ENCODE peak calls at places on chromosomes 2 and 18, in four cellular contexts. One of them, this sample, is unnamed.
A peak's percentile ranks its signal among the peaks of the same experiment; 100 is the strongest.

GRCh38 chr18:21115519-21116411 is 4.2 kb upstream of the ROCK1 start:
- DNase-seq in CD8-positive, alpha-beta memory T cell: no peak
- DNase-seq in CD4-positive, CD25-positive, alpha-beta regulatory T cell: no peak
- DNase-seq in cardiac muscle cell: peak; percentile 21
- DNase-seq in this sample: no peak

GRCh38 chr2:225083276-225083675 is 41.0 kb upstream of the DOCK10 start:
- DNase-seq in CD8-positive, alpha-beta memory T cell: no peak
- DNase-seq in CD4-positive, CD25-positive, alpha-beta regulatory T cell: no peak
- DNase-seq in cardiac muscle cell: no peak
- DNase-seq in this sample: no peak

GRCh38 chr2:218063541-218064295 is 5.3 kb upstream of the RUFY4 start:
- DNase-seq in CD8-positive, alpha-beta memory T cell: no peak
- DNase-seq in CD4-positive, CD25-positive, alpha-beta regulatory T cell: no peak
- DNase-seq in cardiac muscle cell: no peak
- DNase-seq in this sample: peak; percentile 48

GRCh38 chr2:54310961-54311360 is 54.9 kb upstream of the TSPYL6 start:
- DNase-seq in CD8-positive, alpha-beta memory T cell: no peak
- DNase-seq in CD4-positive, CD25-positive, alpha-beta regulatory T cell: no peak
- DNase-seq in cardiac muscle cell: no peak
- DNase-seq in this sample: no peak

GRCh38 chr18:22098563-22098989 is 70.8 kb upstream of the GATA6 start:
- DNase-seq in CD8-positive, alpha-beta memory T cell: no peak
- DNase-seq in CD4-positive, CD25-positive, alpha-beta regulatory T cell: no peak
- DNase-seq in cardiac muscle cell: no peak
- DNase-seq in this sample: no peak

GRCh38 chr18:54942569-54942968 is 16.7 kb downstream of the CCDC68 start:
- DNase-seq in CD8-positive, alpha-beta memory T cell: no peak
- DNase-seq in CD4-positive, CD25-positive, alpha-beta regulatory T cell: no peak
- DNase-seq in cardiac muscle cell: no peak
- DNase-seq in this sample: no peak

GRCh38 chr18:22332590-22332989 is 85.1 kb downstream of the CTAGE1 start:
- DNase-seq in CD8-positive, alpha-beta memory T cell: no peak
- DNase-seq in CD4-positive, CD25-positive, alpha-beta regulatory T cell: no peak
- DNase-seq in cardiac muscle cell: no peak
- DNase-seq in this sample: no peak

GRCh38 chr2:27407798-27408491 is 1.4 kb downstream of the PPM1G start:
- DNase-seq in CD8-positive, alpha-beta memory T cell: no peak
- DNase-seq in CD4-positive, CD25-positive, alpha-beta regulatory T cell: no peak
- DNase-seq in cardiac muscle cell: peak; percentile 78
- DNase-seq in this sample: no peak

GRCh38 chr2:216632952-216633615 is at the start of gene IGFBP2:
- DNase-seq in CD8-positive, alpha-beta memory T cell: no peak
- DNase-seq in CD4-positive, CD25-positive, alpha-beta regulatory T cell: no peak
- DNase-seq in cardiac muscle cell: peak; percentile 88
- DNase-seq in this sample: no peak

GRCh38 chr2:156327835-156328401 is 4.6 kb downstream of the NR4A2 start:
- DNase-seq in CD8-positive, alpha-beta memory T cell: no peak
- DNase-seq in CD4-positive, CD25-positive, alpha-beta regulatory T cell: no peak
- DNase-seq in cardiac muscle cell: peak; percentile 9
- DNase-seq in this sample: no peak
- H3K27me3 ChIP-seq in CD8-positive, alpha-beta memory T cell: peaks cover under 1% of the 10 kb centered on the region
- H3K27me3 ChIP-seq in CD4-positive, CD25-positive, alpha-beta regulatory T cell: peaks cover 4% of the 10 kb centered on the region
- H3K27me3 ChIP-seq in cardiac muscle cell: peaks cover 95% of the 10 kb centered on the region
- H3K27me3 ChIP-seq in this sample: no peaks in the 10 kb centered on the region

GRCh38 chr2:170719810-170720209 is 4.7 kb downstream of the SP5 start:
- DNase-seq in CD8-positive, alpha-beta memory T cell: no peak
- DNase-seq in CD4-positive, CD25-positive, alpha-beta regulatory T cell: no peak
- DNase-seq in cardiac muscle cell: no peak
- DNase-seq in this sample: no peak

GRCh38 chr2:170723446-170723958 is 8.4 kb downstream of the SP5 start:
- DNase-seq in CD8-positive, alpha-beta memory T cell: no peak
- DNase-seq in CD4-positive, CD25-positive, alpha-beta regulatory T cell: no peak
- DNase-seq in cardiac muscle cell: no peak
- DNase-seq in this sample: no peak

GRCh38 chr2:170717991-170718589 is 3.0 kb downstream of the SP5 start:
- DNase-seq in CD8-positive, alpha-beta memory T cell: no peak
- DNase-seq in CD4-positive, CD25-positive, alpha-beta regulatory T cell: no peak
- DNase-seq in cardiac muscle cell: no peak
- DNase-seq in this sample: no peak

GRCh38 chr2:170717599-170717963 is 2.4 kb downstream of the SP5 start:
- DNase-seq in CD8-positive, alpha-beta memory T cell: no peak
- DNase-seq in CD4-positive, CD25-positive, alpha-beta regulatory T cell: no peak
- DNase-seq in cardiac muscle cell: no peak
- DNase-seq in this sample: no peak

DNA sequence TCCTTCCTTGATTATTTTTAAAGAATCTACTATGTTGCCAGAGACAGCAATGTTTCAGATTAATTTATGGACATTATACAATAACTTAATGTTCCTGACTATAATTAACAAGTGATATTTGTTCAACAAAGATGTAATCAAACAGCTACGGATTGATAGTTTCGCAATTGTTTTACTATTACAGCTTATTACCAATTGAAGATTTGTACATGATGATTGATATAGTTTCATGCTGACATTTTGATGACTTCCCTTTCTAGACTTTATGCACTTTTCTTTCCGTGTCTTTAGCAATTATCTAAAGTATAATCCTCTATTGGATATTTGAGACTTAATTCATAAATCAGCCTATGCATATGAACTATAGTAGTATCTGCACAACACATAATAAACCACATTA is 6.5 kb downstream of the SP5 start:
- DNase-seq in CD8-positive, alpha-beta memory T cell: no peak
- DNase-seq in CD4-positive, CD25-positive, alpha-beta regulatory T cell: no peak
- DNase-seq in cardiac muscle cell: no peak
- DNase-seq in this sample: no peak
- H3K27me3 ChIP-seq in CD8-positive, alpha-beta memory T cell: peaks cover 25% of the 10 kb centered on the region
- H3K27me3 ChIP-seq in CD4-positive, CD25-positive, alpha-beta regulatory T cell: peaks cover 53% of the 10 kb centered on the region
- H3K27me3 ChIP-seq in cardiac muscle cell: peaks cover 32% of the 10 kb centered on the region
- H3K27me3 ChIP-seq in this sample: no peaks in the 10 kb centered on the region

GRCh38 chr2:63374341-63374740 is 213.9 kb downstream of the WDPCP start:
- DNase-seq in CD8-positive, alpha-beta memory T cell: no peak
- DNase-seq in CD4-positive, CD25-positive, alpha-beta regulatory T cell: no peak
- DNase-seq in cardiac muscle cell: no peak
- DNase-seq in this sample: no peak

GRCh38 chr2:63378589-63378988 is 209.7 kb downstream of the WDPCP start:
- DNase-seq in CD8-positive, alpha-beta memory T cell: no peak
- DNase-seq in CD4-positive, CD25-positive, alpha-beta regulatory T cell: no peak
- DNase-seq in cardiac muscle cell: no peak
- DNase-seq in this sample: no peak

DNA sequence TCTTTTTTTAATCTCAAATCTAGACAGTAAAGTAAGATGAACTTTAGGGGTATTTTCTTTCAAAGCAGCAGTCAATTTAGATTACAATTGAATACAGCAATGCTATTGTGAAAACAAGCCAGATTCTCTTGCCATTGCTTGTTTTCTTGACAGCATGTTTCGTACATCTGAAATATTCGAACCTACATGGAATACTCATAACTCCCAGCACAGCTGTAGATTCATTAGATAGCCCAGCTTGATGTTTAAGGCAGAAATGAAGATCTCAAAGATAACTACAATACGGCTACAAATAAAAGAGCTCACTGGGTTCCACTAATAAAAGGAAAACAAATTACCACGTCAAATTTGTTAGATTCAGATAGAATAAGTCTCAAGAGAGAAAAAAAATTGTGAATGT is 208.8 kb downstream of the WDPCP start:
- DNase-seq in CD8-positive, alpha-beta memory T cell: no peak
- DNase-seq in CD4-positive, CD25-positive, alpha-beta regulatory T cell: no peak
- DNase-seq in cardiac muscle cell: no peak
- DNase-seq in this sample: no peak
- H3K27me3 ChIP-seq in CD8-positive, alpha-beta memory T cell: no peaks in the 10 kb centered on the region
- H3K27me3 ChIP-seq in CD4-positive, CD25-positive, alpha-beta regulatory T cell: no peaks in the 10 kb centered on the region
- H3K27me3 ChIP-seq in cardiac muscle cell: no peaks in the 10 kb centered on the region
- H3K27me3 ChIP-seq in this sample: no peaks in the 10 kb centered on the region

DNA sequence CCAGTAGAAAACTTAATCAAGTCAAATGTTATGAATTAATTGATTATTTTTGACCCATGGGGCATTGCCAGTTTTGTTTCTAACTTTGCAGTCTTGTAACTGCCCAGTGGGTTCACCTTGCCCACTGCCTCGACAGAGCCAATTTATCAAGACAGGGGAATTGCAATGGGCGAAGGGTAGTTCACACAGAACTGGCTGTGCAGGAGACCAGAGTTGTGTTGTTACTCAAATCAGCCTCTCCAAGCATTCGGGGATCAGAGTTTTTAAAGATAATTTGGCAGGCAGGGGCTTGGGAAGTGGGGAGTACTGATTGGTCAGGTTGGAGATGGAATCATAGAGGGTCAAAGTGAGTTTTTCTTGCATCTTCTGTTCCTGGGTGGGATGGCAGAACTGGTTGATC is 168.5 kb upstream of the COPS8 start:
- DNase-seq in CD8-positive, alpha-beta memory T cell: no peak
- DNase-seq in CD4-positive, CD25-positive, alpha-beta regulatory T cell: no peak
- DNase-seq in cardiac muscle cell: no peak
- DNase-seq in this sample: no peak
- H3K27me3 ChIP-seq in CD8-positive, alpha-beta memory T cell: no peaks in the 10 kb centered on the region
- H3K27me3 ChIP-seq in CD4-positive, CD25-positive, alpha-beta regulatory T cell: no peaks in the 10 kb centered on the region
- H3K27me3 ChIP-seq in cardiac muscle cell: no peaks in the 10 kb centered on the region
- H3K27me3 ChIP-seq in this sample: no peaks in the 10 kb centered on the region

GRCh38 chr2:223488814-223489213 is 113.3 kb downstream of the SCG2 start:
- DNase-seq in CD8-positive, alpha-beta memory T cell: no peak
- DNase-seq in CD4-positive, CD25-positive, alpha-beta regulatory T cell: no peak
- DNase-seq in cardiac muscle cell: no peak
- DNase-seq in this sample: no peak

GRCh38 chr2:223486741-223487140 is 115.4 kb downstream of the SCG2 start:
- DNase-seq in CD8-positive, alpha-beta memory T cell: no peak
- DNase-seq in CD4-positive, CD25-positive, alpha-beta regulatory T cell: no peak
- DNase-seq in cardiac muscle cell: no peak
- DNase-seq in this sample: no peak

GRCh38 chr2:223481486-223481885 is 120.7 kb downstream of the SCG2 start:
- DNase-seq in CD8-positive, alpha-beta memory T cell: no peak
- DNase-seq in CD4-positive, CD25-positive, alpha-beta regulatory T cell: no peak
- DNase-seq in cardiac muscle cell: no peak
- DNase-seq in this sample: no peak

GRCh38 chr2:223487447-223487846 is 114.7 kb downstream of the SCG2 start:
- DNase-seq in CD8-positive, alpha-beta memory T cell: no peak
- DNase-seq in CD4-positive, CD25-positive, alpha-beta regulatory T cell: no peak
- DNase-seq in cardiac muscle cell: no peak
- DNase-seq in this sample: no peak
- H3K27me3 ChIP-seq in CD8-positive, alpha-beta memory T cell: no peaks in the 10 kb centered on the region
- H3K27me3 ChIP-seq in CD4-positive, CD25-positive, alpha-beta regulatory T cell: no peaks in the 10 kb centered on the region
- H3K27me3 ChIP-seq in cardiac muscle cell: no peaks in the 10 kb centered on the region
- H3K27me3 ChIP-seq in this sample: no peaks in the 10 kb centered on the region

DNA sequence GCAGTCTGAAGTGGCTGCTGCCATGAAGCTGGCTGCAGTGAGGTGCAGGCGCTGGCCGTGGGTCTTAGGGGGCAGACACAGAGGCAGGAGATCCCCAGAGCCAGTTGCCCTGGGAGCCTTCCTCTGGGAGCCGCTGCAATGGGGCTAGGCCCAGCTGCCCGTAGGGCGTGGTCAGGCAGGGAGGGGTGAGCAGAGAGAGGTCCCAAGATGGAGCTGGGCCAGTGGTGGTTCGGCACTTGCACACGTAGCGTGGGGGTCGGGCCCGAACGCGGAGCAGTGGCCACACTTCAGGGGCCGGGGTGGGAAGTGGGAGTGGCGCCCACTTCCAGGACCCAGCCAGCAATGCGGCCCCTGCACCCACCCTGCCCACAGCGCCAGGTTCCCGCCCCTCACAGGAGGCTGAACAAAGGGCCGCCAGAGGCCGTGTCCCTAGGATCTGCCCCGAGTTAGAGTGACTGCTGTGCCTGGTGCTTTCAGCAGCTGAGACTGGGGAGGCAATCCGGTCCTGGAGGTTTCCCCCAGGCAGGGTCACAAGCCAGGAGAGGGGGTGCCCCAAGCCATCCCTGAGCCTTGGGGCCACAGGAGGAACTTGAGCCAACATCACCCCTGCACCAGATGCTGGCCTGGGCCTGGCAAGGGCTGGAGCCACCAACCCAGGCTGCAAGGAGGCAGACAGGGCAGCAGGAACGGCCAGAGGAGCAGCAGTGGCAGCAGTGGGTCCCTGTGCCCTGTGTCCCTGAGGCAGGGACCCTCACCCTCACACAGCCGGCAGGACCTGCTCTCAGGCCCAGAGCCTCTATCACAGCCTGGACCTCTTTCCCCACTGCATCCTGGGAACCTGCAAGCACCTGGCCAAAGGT is 21.3 kb upstream of the SP140L start:
- DNase-seq in CD8-positive, alpha-beta memory T cell: no peak
- DNase-seq in CD4-positive, CD25-positive, alpha-beta regulatory T cell: no peak
- DNase-seq in cardiac muscle cell: no peak
- DNase-seq in this sample: no peak
- H3K27me3 ChIP-seq in CD8-positive, alpha-beta memory T cell: no peaks in the 10 kb centered on the region
- H3K27me3 ChIP-seq in CD4-positive, CD25-positive, alpha-beta regulatory T cell: no peaks in the 10 kb centered on the region
- H3K27me3 ChIP-seq in cardiac muscle cell: no peaks in the 10 kb centered on the region
- H3K27me3 ChIP-seq in this sample: no peaks in the 10 kb centered on the region

GRCh38 chr2:38415761-38416291 is 38.8 kb upstream of the ATL2 start:
- DNase-seq in CD8-positive, alpha-beta memory T cell: no peak
- DNase-seq in CD4-positive, CD25-positive, alpha-beta regulatory T cell: no peak
- DNase-seq in cardiac muscle cell: no peak
- DNase-seq in this sample: no peak
- H3K27me3 ChIP-seq in CD8-positive, alpha-beta memory T cell: no peaks in the 10 kb centered on the region
- H3K27me3 ChIP-seq in CD4-positive, CD25-positive, alpha-beta regulatory T cell: peaks cover 2% of the 10 kb centered on the region
- H3K27me3 ChIP-seq in cardiac muscle cell: no peaks in the 10 kb centered on the region
- H3K27me3 ChIP-seq in this sample: no peaks in the 10 kb centered on the region

DNA sequence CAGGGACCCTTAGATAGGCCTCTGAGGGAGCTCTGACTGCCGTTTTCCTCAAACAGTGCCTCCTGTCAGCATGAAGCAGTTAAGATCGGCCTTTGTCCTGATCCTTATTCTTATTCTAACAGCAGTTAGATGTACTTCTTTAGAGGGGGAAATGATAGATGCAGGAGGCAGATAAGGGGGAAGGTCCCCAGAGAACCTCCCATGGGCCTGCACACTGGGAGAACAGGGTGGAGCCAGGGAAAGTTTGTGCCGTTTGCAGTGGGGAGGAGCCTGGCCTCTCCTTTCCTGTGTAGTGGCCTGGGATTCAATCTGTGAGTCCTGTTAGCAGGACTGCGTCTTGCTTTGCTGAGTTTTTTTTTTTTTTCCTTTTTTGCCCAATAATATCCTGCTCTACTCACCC is 7.9 kb upstream of the INPP4A start:
- DNase-seq in CD8-positive, alpha-beta memory T cell: no peak
- DNase-seq in CD4-positive, CD25-positive, alpha-beta regulatory T cell: no peak
- DNase-seq in cardiac muscle cell: no peak
- DNase-seq in this sample: no peak
- H3K27me3 ChIP-seq in CD8-positive, alpha-beta memory T cell: no peaks in the 10 kb centered on the region
- H3K27me3 ChIP-seq in CD4-positive, CD25-positive, alpha-beta regulatory T cell: no peaks in the 10 kb centered on the region
- H3K27me3 ChIP-seq in cardiac muscle cell: no peaks in the 10 kb centered on the region
- H3K27me3 ChIP-seq in this sample: no peaks in the 10 kb centered on the region

GRCh38 chr2:5694016-5694690 is 2.0 kb downstream of the SOX11 start:
- DNase-seq in CD8-positive, alpha-beta memory T cell: no peak
- DNase-seq in CD4-positive, CD25-positive, alpha-beta regulatory T cell: no peak
- DNase-seq in cardiac muscle cell: peak; percentile 69
- DNase-seq in this sample: no peak

GRCh38 chr2:5696741-5697521 is 4.7 kb downstream of the SOX11 start:
- DNase-seq in CD8-positive, alpha-beta memory T cell: no peak
- DNase-seq in CD4-positive, CD25-positive, alpha-beta regulatory T cell: no peak
- DNase-seq in cardiac muscle cell: peak; percentile 72
- DNase-seq in this sample: peak; percentile 70

GRCh38 chr2:5696351-5696740 is 4.2 kb downstream of the SOX11 start:
- DNase-seq in CD8-positive, alpha-beta memory T cell: no peak
- DNase-seq in CD4-positive, CD25-positive, alpha-beta regulatory T cell: no peak
- DNase-seq in cardiac muscle cell: peak; percentile 64
- DNase-seq in this sample: peak; percentile 61

GRCh38 chr2:5697554-5697953 is 5.4 kb downstream of the SOX11 start:
- DNase-seq in CD8-positive, alpha-beta memory T cell: no peak
- DNase-seq in CD4-positive, CD25-positive, alpha-beta regulatory T cell: no peak
- DNase-seq in cardiac muscle cell: no peak
- DNase-seq in this sample: no peak

GRCh38 chr2:5695641-5696350 is 3.6 kb downstream of the SOX11 start:
- DNase-seq in CD8-positive, alpha-beta memory T cell: no peak
- DNase-seq in CD4-positive, CD25-positive, alpha-beta regulatory T cell: no peak
- DNase-seq in cardiac muscle cell: peak; percentile 76
- DNase-seq in this sample: peak; percentile 56
- H3K27me3 ChIP-seq in CD8-positive, alpha-beta memory T cell: peaks cover 4% of the 10 kb centered on the region
- H3K27me3 ChIP-seq in CD4-positive, CD25-positive, alpha-beta regulatory T cell: peaks cover 12% of the 10 kb centered on the region
- H3K27me3 ChIP-seq in cardiac muscle cell: no peaks in the 10 kb centered on the region
- H3K27me3 ChIP-seq in this sample: no peaks in the 10 kb centered on the region